ENCODE peak calls at places on chromosomes 1 and 21, in five cellular contexts. One of them, this sample, is unnamed.

GRCh38 chr1:217660353-217661062 is 29.4 kb downstream of the SPATA17 start:
- DNase-seq in left cardiac atrium: no peak
- DNase-seq in heart right ventricle: no peak
- DNase-seq in GM18507: no peak
- DNase-seq in NCI-H1694 treated with DMSO at 0.1 percent for 48 hours: no peak
- DNase-seq in this sample: no peak

GRCh38 chr1:231584117-231584516 is 42.5 kb upstream of the DISC1 start:
- DNase-seq in NCI-H1694 treated with DMSO at 0.1 percent for 48 hours: peak
- DNase-seq in heart right ventricle: no peak
- DNase-seq in GM18507: no peak
- DNase-seq in left cardiac atrium: no peak
- DNase-seq in this sample: no peak

GRCh38 chr1:6030144-6030543 is 15.5 kb upstream of the KCNAB2 start:
- DNase-seq in left cardiac atrium: no peak
- DNase-seq in GM18507: no peak
- DNase-seq in NCI-H1694 treated with DMSO at 0.1 percent for 48 hours: no peak
- DNase-seq in heart right ventricle: no peak
- DNase-seq in this sample: no peak

GRCh38 chr1:27862671-27863551 is 9.4 kb upstream of the THEMIS2 start:
- DNase-seq in NCI-H1694 treated with DMSO at 0.1 percent for 48 hours: no peak
- DNase-seq in left cardiac atrium: peak
- DNase-seq in heart right ventricle: no peak
- DNase-seq in GM18507: no peak
- DNase-seq in this sample: no peak

GRCh38 chr1:219847215-219847855 is 81.0 kb downstream of the SLC30A10 start:
- DNase-seq in GM18507: no peak
- DNase-seq in left cardiac atrium: no peak
- DNase-seq in heart right ventricle: no peak
- DNase-seq in NCI-H1694 treated with DMSO at 0.1 percent for 48 hours: no peak
- DNase-seq in this sample: no peak

GRCh38 chr1:115669002-115669673 is 27.4 kb downstream of the VANGL1 start:
- DNase-seq in left cardiac atrium: no peak
- DNase-seq in NCI-H1694 treated with DMSO at 0.1 percent for 48 hours: no peak
- DNase-seq in GM18507: no peak
- DNase-seq in heart right ventricle: no peak
- DNase-seq in this sample: no peak

GRCh38 chr1:36752891-36753361 is 270.2 kb upstream of the CSF3R start:
- DNase-seq in heart right ventricle: no peak
- DNase-seq in NCI-H1694 treated with DMSO at 0.1 percent for 48 hours: no peak
- DNase-seq in GM18507: no peak
- DNase-seq in left cardiac atrium: no peak
- DNase-seq in this sample: no peak

GRCh38 chr1:59006309-59006698 is 222.5 kb upstream of the JUN start:
- DNase-seq in left cardiac atrium: no peak
- DNase-seq in GM18507: no peak
- DNase-seq in heart right ventricle: no peak
- DNase-seq in NCI-H1694 treated with DMSO at 0.1 percent for 48 hours: no peak
- DNase-seq in this sample: no peak

GRCh38 chr1:163562355-163562754 is 240.6 kb downstream of the NUF2 start:
- DNase-seq in GM18507: no peak
- DNase-seq in NCI-H1694 treated with DMSO at 0.1 percent for 48 hours: no peak
- DNase-seq in left cardiac atrium: no peak
- DNase-seq in heart right ventricle: no peak
- DNase-seq in this sample: no peak

GRCh38 chr1:182955596-182956588 is 2.9 kb upstream of the SHCBP1L start:
- DNase-seq in NCI-H1694 treated with DMSO at 0.1 percent for 48 hours: peak
- DNase-seq in heart right ventricle: no peak
- DNase-seq in left cardiac atrium: no peak
- DNase-seq in GM18507: no peak
- DNase-seq in this sample: no peak

GRCh38 chr1:160826546-160826945 is 30.6 kb downstream of the LY9 start:
- DNase-seq in heart right ventricle: no peak
- DNase-seq in left cardiac atrium: no peak
- DNase-seq in GM18507: no peak
- DNase-seq in NCI-H1694 treated with DMSO at 0.1 percent for 48 hours: no peak
- DNase-seq in this sample: no peak

GRCh38 chr1:37261129-37261528 is 213.3 kb upstream of the ZC3H12A start:
- DNase-seq in GM18507: no peak
- DNase-seq in NCI-H1694 treated with DMSO at 0.1 percent for 48 hours: no peak
- DNase-seq in left cardiac atrium: no peak
- DNase-seq in heart right ventricle: no peak
- DNase-seq in this sample: no peak

GRCh38 chr1:110011527-110012041 is 22.8 kb upstream of the STRIP1 start:
- DNase-seq in GM18507: peak
- DNase-seq in NCI-H1694 treated with DMSO at 0.1 percent for 48 hours: no peak
- DNase-seq in left cardiac atrium: no peak
- DNase-seq in heart right ventricle: no peak
- DNase-seq in this sample: no peak

GRCh38 chr1:58584082-58584895 is 7.2 kb upstream of the TACSTD2 start:
- DNase-seq in left cardiac atrium: peak
- DNase-seq in heart right ventricle: peak
- DNase-seq in NCI-H1694 treated with DMSO at 0.1 percent for 48 hours: no peak
- DNase-seq in GM18507: peak
- DNase-seq in this sample: peak

GRCh38 chr21:39180429-39181019 is 2.7 kb downstream of the PSMG1 start:
- DNase-seq in left cardiac atrium: no peak
- DNase-seq in GM18507: no peak
- DNase-seq in NCI-H1694 treated with DMSO at 0.1 percent for 48 hours: no peak
- DNase-seq in heart right ventricle: no peak
- DNase-seq in this sample: no peak

GRCh38 chr1:116313776-116314175 is 59.3 kb upstream of the ATP1A1 start:
- DNase-seq in left cardiac atrium: no peak
- DNase-seq in GM18507: no peak
- DNase-seq in heart right ventricle: no peak
- DNase-seq in NCI-H1694 treated with DMSO at 0.1 percent for 48 hours: no peak
- DNase-seq in this sample: no peak

GRCh38 chr1:108692724-108693655 is 880 bp downstream of the PRPF38B start:
- DNase-seq in heart right ventricle: no peak
- DNase-seq in GM18507: peak
- DNase-seq in NCI-H1694 treated with DMSO at 0.1 percent for 48 hours: peak
- DNase-seq in left cardiac atrium: no peak
- DNase-seq in this sample: peak

GRCh38 chr21:38440746-38441145 is 57.5 kb downstream of the ERG start:
- DNase-seq in GM18507: no peak
- DNase-seq in heart right ventricle: no peak
- DNase-seq in NCI-H1694 treated with DMSO at 0.1 percent for 48 hours: no peak
- DNase-seq in left cardiac atrium: no peak
- DNase-seq in this sample: no peak

GRCh38 chr1:22810378-22810777 is 99.7 kb downstream of the EPHB2 start:
- DNase-seq in heart right ventricle: no peak
- DNase-seq in GM18507: no peak
- DNase-seq in left cardiac atrium: no peak
- DNase-seq in NCI-H1694 treated with DMSO at 0.1 percent for 48 hours: no peak
- DNase-seq in this sample: no peak

GRCh38 chr21:29843818-29844217 is 96.0 kb downstream of the GRIK1 start:
- DNase-seq in GM18507: no peak
- DNase-seq in heart right ventricle: no peak
- DNase-seq in left cardiac atrium: no peak
- DNase-seq in NCI-H1694 treated with DMSO at 0.1 percent for 48 hours: no peak
- DNase-seq in this sample: no peak

GRCh38 chr1:76303348-76303712 is 228.8 kb downstream of the ST6GALNAC3 start:
- DNase-seq in left cardiac atrium: no peak
- DNase-seq in NCI-H1694 treated with DMSO at 0.1 percent for 48 hours: no peak
- DNase-seq in GM18507: no peak
- DNase-seq in heart right ventricle: no peak
- DNase-seq in this sample: no peak

GRCh38 chr1:206476058-206476457 is 5.8 kb downstream of the IKBKE start:
- DNase-seq in GM18507: no peak
- DNase-seq in NCI-H1694 treated with DMSO at 0.1 percent for 48 hours: no peak
- DNase-seq in left cardiac atrium: no peak
- DNase-seq in heart right ventricle: no peak
- DNase-seq in this sample: no peak

GRCh38 chr21:34580181-34580700 is 34.7 kb downstream of the RCAN1 start:
- DNase-seq in left cardiac atrium: peak
- DNase-seq in GM18507: no peak
- DNase-seq in heart right ventricle: peak
- DNase-seq in NCI-H1694 treated with DMSO at 0.1 percent for 48 hours: no peak
- DNase-seq in this sample: peak

GRCh38 chr1:119409731-119410130 is 5.2 kb upstream of the HSD3B2 start:
- DNase-seq in NCI-H1694 treated with DMSO at 0.1 percent for 48 hours: no peak
- DNase-seq in heart right ventricle: no peak
- DNase-seq in GM18507: no peak
- DNase-seq in left cardiac atrium: no peak
- DNase-seq in this sample: no peak

GRCh38 chr1:22838965-22839364 is 128.3 kb downstream of the EPHB2 start:
- DNase-seq in GM18507: no peak
- DNase-seq in heart right ventricle: no peak
- DNase-seq in left cardiac atrium: no peak
- DNase-seq in NCI-H1694 treated with DMSO at 0.1 percent for 48 hours: no peak
- DNase-seq in this sample: no peak

GRCh38 chr1:247373721-247374141 is 42.1 kb upstream of the ZNF496 start:
- DNase-seq in left cardiac atrium: peak
- DNase-seq in heart right ventricle: peak
- DNase-seq in NCI-H1694 treated with DMSO at 0.1 percent for 48 hours: no peak
- DNase-seq in GM18507: no peak
- DNase-seq in this sample: peak

GRCh38 chr1:222048030-222048632 is 306.2 kb upstream of the DUSP10 start:
- DNase-seq in GM18507: peak
- DNase-seq in NCI-H1694 treated with DMSO at 0.1 percent for 48 hours: no peak
- DNase-seq in heart right ventricle: no peak
- DNase-seq in left cardiac atrium: no peak
- DNase-seq in this sample: no peak

GRCh38 chr1:38497921-38498320 is 361.7 kb downstream of the RRAGC start:
- DNase-seq in GM18507: no peak
- DNase-seq in left cardiac atrium: no peak
- DNase-seq in NCI-H1694 treated with DMSO at 0.1 percent for 48 hours: no peak
- DNase-seq in heart right ventricle: no peak
- DNase-seq in this sample: no peak

GRCh38 chr1:21131200-21131599 is 45.5 kb downstream of the EIF4G3 start:
- DNase-seq in NCI-H1694 treated with DMSO at 0.1 percent for 48 hours: no peak
- DNase-seq in GM18507: no peak
- DNase-seq in heart right ventricle: no peak
- DNase-seq in left cardiac atrium: no peak
- DNase-seq in this sample: no peak

GRCh38 chr1:64043976-64044375 is 159.4 kb upstream of the UBE2U start:
- DNase-seq in NCI-H1694 treated with DMSO at 0.1 percent for 48 hours: no peak
- DNase-seq in heart right ventricle: no peak
- DNase-seq in GM18507: no peak
- DNase-seq in left cardiac atrium: no peak
- DNase-seq in this sample: no peak

GRCh38 chr1:30257742-30258380 is 465.5 kb downstream of the MATN1 start:
- DNase-seq in left cardiac atrium: no peak
- DNase-seq in heart right ventricle: no peak
- DNase-seq in GM18507: no peak
- DNase-seq in NCI-H1694 treated with DMSO at 0.1 percent for 48 hours: no peak
- DNase-seq in this sample: no peak

GRCh38 chr1:8684590-8684989 is 132.8 kb downstream of the RERE start:
- DNase-seq in heart right ventricle: no peak
- DNase-seq in NCI-H1694 treated with DMSO at 0.1 percent for 48 hours: no peak
- DNase-seq in left cardiac atrium: no peak
- DNase-seq in GM18507: no peak
- DNase-seq in this sample: no peak

GRCh38 chr1:117897551-117897950 is 31.9 kb downstream of the GDAP2 start:
- DNase-seq in left cardiac atrium: no peak
- DNase-seq in GM18507: no peak
- DNase-seq in NCI-H1694 treated with DMSO at 0.1 percent for 48 hours: no peak
- DNase-seq in heart right ventricle: no peak
- DNase-seq in this sample: no peak

GRCh38 chr1:113072141-113072756 is 749 bp upstream of the LRIG2 start:
- DNase-seq in NCI-H1694 treated with DMSO at 0.1 percent for 48 hours: no peak
- DNase-seq in left cardiac atrium: no peak
- DNase-seq in heart right ventricle: no peak
- DNase-seq in GM18507: no peak
- DNase-seq in this sample: no peak

GRCh38 chr1:174982971-174983689 is 16.6 kb upstream of the CACYBP start:
- DNase-seq in NCI-H1694 treated with DMSO at 0.1 percent for 48 hours: peak
- DNase-seq in heart right ventricle: no peak
- DNase-seq in GM18507: no peak
- DNase-seq in left cardiac atrium: no peak
- DNase-seq in this sample: no peak